ENCODE peak calls at places on chromosome 16, in six cellular contexts. U is naive thymus-derived CD4-positive, alpha-beta T cell; Q is CD4-positive, alpha-beta T cell; L is CD8-positive, alpha-beta T cell; B is H9; H is transverse colon. W is an unnamed sample.

GRCh38 chr16:56743840-56744239 is 13.9 kb downstream of the NUP93 start:
- DNase-seq in U (no peak), Q (no peak), L (no peak), B (peak; percentile 61), H (no peak), W (no peak)

GRCh38 chr16:57755061-57755684 is 19.6 kb downstream of the KATNB1 start:
- DNase-seq in U (no peak), Q (no peak), L (no peak), B (no peak), H (no peak), W (no peak)

GRCh38 chr16:58099956-58100300 is 29.3 kb downstream of the CFAP20 start:
- DNase-seq in U (no peak), Q (no peak), L (no peak), B (no peak), H (no peak), W (no peak)

GRCh38 chr16:67029249-67030096 is 524 bp downstream of the CBFB start:
- DNase-seq in U (peak; percentile 60), Q (peak; percentile 47), L (peak; percentile 56), B (no peak), H (peak; percentile 69), W (peak; percentile 58)

GRCh38 chr16:85090166-85090565 is 22.1 kb downstream of the CIBAR2 start:
- DNase-seq in U (no peak), Q (no peak), L (no peak), B (no peak), H (no peak), W (no peak)

GRCh38 chr16:55214412-55214811 is 109.6 kb upstream of the IRX6 start:
- DNase-seq in U (no peak), Q (no peak), L (no peak), B (no peak), H (no peak), W (no peak)

GRCh38 chr16:65700599-65700998 is 578.7 kb upstream of the CDH11 start:
- DNase-seq in U (no peak), Q (no peak), L (no peak), B (no peak), H (no peak), W (no peak)

GRCh38 chr16:3993052-3993785 is 112.7 kb upstream of the CREBBP start:
- DNase-seq in U (no peak), Q (no peak), L (no peak), B (no peak), H (no peak), W (no peak)

GRCh38 chr16:19907161-19907992 is 22.7 kb upstream of the GPRC5B start:
- DNase-seq in U (peak; percentile 71), Q (peak; percentile 60), L (peak; percentile 68), B (peak; percentile 89), H (peak; percentile 67), W (peak; percentile 37)

GRCh38 chr16:49012961-49013726 is 268.5 kb downstream of the CBLN1 start:
- DNase-seq in U (no peak), Q (no peak), L (no peak), B (no peak), H (peak; percentile 24), W (no peak)

GRCh38 chr16:56353054-56353921 is 72.1 kb downstream of the AMFR start:
- DNase-seq in U (no peak), Q (no peak), L (no peak), B (peak; percentile 19), H (peak; percentile 6), W (no peak)

GRCh38 chr16:9904526-9904925 is 277.7 kb downstream of the GRIN2A start:
- DNase-seq in U (no peak), Q (no peak), L (no peak), B (no peak), H (no peak), W (no peak)

GRCh38 chr16:85557083-85557975 is 55.8 kb upstream of the GSE1 start:
- DNase-seq in U (peak; percentile 60), Q (peak; percentile 23), L (peak; percentile 56), B (no peak), H (peak; percentile 71), W (no peak)

GRCh38 chr16:47887496-47887895 is 268.3 kb downstream of the ABCC12 start:
- DNase-seq in U (no peak), Q (no peak), L (no peak), B (peak; percentile 71), H (no peak), W (no peak)

GRCh38 chr16:11546522-11547485 is 39.9 kb downstream of the LITAF start:
- DNase-seq in U (no peak), Q (no peak), L (no peak), B (no peak), H (no peak), W (no peak)

GRCh38 chr16:75616541-75617010 is 6.5 kb downstream of the ADAT1 start:
- DNase-seq in U (no peak), Q (no peak), L (no peak), B (no peak), H (no peak), W (no peak)

GRCh38 chr16:56988948-56989945 is at the start of gene NLRC5:
- DNase-seq in U (peak; percentile 87), Q (peak; percentile 82), L (peak; percentile 89), B (peak; percentile 68), H (peak; percentile 93), W (peak; percentile 86)

GRCh38 chr16:27314161-27314723 is 468 bp downstream of the IL4R start:
- DNase-seq in U (no peak), Q (peak; percentile 20), L (peak; percentile 40), B (no peak), H (peak; percentile 70), W (no peak)
- H3K27ac ChIP-seq in U (peak overlapping the region; percentile 99), Q (peak overlapping the region; percentile 94), L (peak overlapping the region; percentile 83), B (no peak overlapping the region), H (peak overlapping the region; percentile 99), W (peak overlapping the region; percentile 67)

GRCh38 chr16:50604065-50604418 is 55.8 kb downstream of the NKD1 start:
- DNase-seq in U (no peak), Q (no peak), L (no peak), B (no peak), H (no peak), W (no peak)
- H3K27ac ChIP-seq in U (no peak overlapping the region), Q (peak overlapping the region; percentile 29), L (no peak overlapping the region), B (no peak overlapping the region), H (peak overlapping the region; percentile 77), W (no peak overlapping the region)

GRCh38 chr16:1546430-1546829 is 13.0 kb downstream of the TMEM204 start:
- DNase-seq in U (no peak), Q (no peak), L (no peak), B (no peak), H (no peak), W (no peak)
- H3K27ac ChIP-seq in U (peak overlapping the region; percentile 23), Q (no peak overlapping the region), L (no peak overlapping the region), B (no peak overlapping the region), H (peak overlapping the region; percentile 70), W (no peak overlapping the region)

GRCh38 chr16:83762141-83763024 is 45.4 kb upstream of the HSBP1 start:
- DNase-seq in U (no peak), Q (no peak), L (no peak), B (no peak), H (no peak), W (no peak)
- H3K27ac ChIP-seq in U (no peak overlapping the region), Q (no peak overlapping the region), L (no peak overlapping the region), B (no peak overlapping the region), H (no peak overlapping the region), W (no peak overlapping the region)

GRCh38 chr16:88376053-88376834 is 6.5 kb upstream of the ZNF469 start:
- DNase-seq in U (no peak), Q (no peak), L (no peak), B (no peak), H (no peak), W (no peak)
- H3K27ac ChIP-seq in U (no peak overlapping the region), Q (no peak overlapping the region), L (no peak overlapping the region), B (no peak overlapping the region), H (no peak overlapping the region), W (no peak overlapping the region)

DNA sequence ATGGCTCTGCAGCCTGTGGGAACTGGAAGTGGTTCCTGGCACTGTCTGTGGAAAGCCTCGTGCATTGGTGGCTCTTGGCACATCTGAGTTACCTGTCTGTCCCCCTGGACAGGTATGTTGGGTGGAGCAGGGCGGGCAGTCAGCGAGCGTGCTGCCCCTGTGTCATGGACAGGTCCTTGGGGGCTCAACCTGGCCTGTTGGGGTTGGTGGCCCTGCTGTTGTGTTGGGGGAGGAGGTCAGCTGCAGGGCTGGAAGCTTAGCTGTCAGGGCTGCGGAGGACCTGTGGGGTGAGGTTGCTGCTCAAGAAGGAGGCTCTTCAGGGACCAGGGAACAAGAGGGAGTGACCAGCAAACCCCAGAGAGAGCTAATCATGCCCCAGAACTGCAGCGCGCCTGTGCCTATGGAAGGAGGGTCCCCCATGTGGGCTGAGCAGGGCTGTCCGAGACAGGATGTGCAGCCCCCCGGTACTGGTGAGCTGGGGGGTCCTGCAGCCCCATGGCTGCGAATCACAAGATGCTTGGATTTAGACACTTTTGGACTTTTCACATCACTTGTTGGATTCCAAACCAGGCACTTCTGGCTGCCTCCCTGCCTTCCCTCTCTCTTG is 7.2 kb downstream of the NKD1 start:
- DNase-seq in U (no peak), Q (no peak), L (no peak), B (no peak), H (no peak), W (no peak)
- H3K27ac ChIP-seq in U (no peak overlapping the region), Q (no peak overlapping the region), L (no peak overlapping the region), B (no peak overlapping the region), H (no peak overlapping the region), W (no peak overlapping the region)

GRCh38 chr16:15836074-15836473 is 20.8 kb downstream of the MYH11 start:
- DNase-seq in U (no peak), Q (no peak), L (no peak), B (no peak), H (no peak), W (no peak)
- H3K27ac ChIP-seq in U (no peak overlapping the region), Q (no peak overlapping the region), L (no peak overlapping the region), B (no peak overlapping the region), H (peak overlapping the region; percentile 76), W (no peak overlapping the region)

GRCh38 chr16:8178271-8178670 is 412.0 kb downstream of the TMEM114 start:
- DNase-seq in U (no peak), Q (no peak), L (no peak), B (no peak), H (no peak), W (no peak)
- H3K27ac ChIP-seq in U (no peak overlapping the region), Q (no peak overlapping the region), L (no peak overlapping the region), B (no peak overlapping the region), H (no peak overlapping the region), W (no peak overlapping the region)

GRCh38 chr16:64131423-64131822 is 990.4 kb downstream of the CDH11 start:
- DNase-seq in U (no peak), Q (no peak), L (no peak), B (no peak), H (no peak), W (no peak)
- H3K27ac ChIP-seq in U (no peak overlapping the region), Q (no peak overlapping the region), L (no peak overlapping the region), B (no peak overlapping the region), H (no peak overlapping the region), W (no peak overlapping the region)

GRCh38 chr16:13937411-13937810 is 17.5 kb downstream of the ERCC4 start:
- DNase-seq in U (no peak), Q (no peak), L (no peak), B (no peak), H (no peak), W (no peak)
- H3K27ac ChIP-seq in U (no peak overlapping the region), Q (no peak overlapping the region), L (no peak overlapping the region), B (no peak overlapping the region), H (no peak overlapping the region), W (no peak overlapping the region)